ENCODE peak calls at places on chromosomes 4 and X, in five cellular contexts. Y is heart right ventricle, M is cardiac muscle cell, C is thyroid gland, P is PC-9. R is an unnamed sample.

GRCh38 chr4:183181081-183181480 is 82.0 kb downstream of the WWC2 start:
- DNase-seq in Y (no peak), P (no peak), C (no peak), M (no peak), R (no peak)

GRCh38 chr4:53558061-53558801 is 33.1 kb downstream of the LNX1 start:
- DNase-seq in C (no peak), Y (no peak), M (peak), P (no peak), R (peak)

GRCh38 chr4:169272265-169272886 is 1.6 kb upstream of the SH3RF1 start:
- DNase-seq in Y (no peak), P (peak), C (no peak), M (peak), R (peak)

GRCh38 chr4:15677507-15677988 is 4.1 kb upstream of the FAM200B start:
- DNase-seq in M (peak), Y (no peak), P (peak), C (no peak), R (peak)

GRCh38 chr4:53688186-53688790 is 97.0 kb upstream of the LNX1 start:
- DNase-seq in C (no peak), Y (no peak), P (no peak), M (peak), R (peak)

GRCh38 chr4:6939761-6940743 is 30.4 kb downstream of the TBC1D14 start:
- DNase-seq in P (no peak), Y (no peak), C (no peak), M (no peak), R (no peak)

GRCh38 chrX:49878834-49879655 is at the start of gene USP27X:
- DNase-seq in M (peak), P (peak), Y (peak), C (peak), R (peak)

GRCh38 chr4:165060938-165061337 is 7.3 kb downstream of the TRIM75 start:
- DNase-seq in C (no peak), M (no peak), Y (no peak), P (no peak), R (peak)

GRCh38 chr4:145289403-145290076 is 109.2 kb upstream of the OTUD4 start:
- DNase-seq in C (no peak), P (no peak), Y (no peak), M (peak), R (no peak)

GRCh38 chrX:555589-556220 is 74.9 kb upstream of the SHOX start:
- DNase-seq in C (no peak), P (no peak), Y (no peak), M (no peak), R (no peak)

GRCh38 chr4:15778191-15778741 is at the start of gene CD38:
- DNase-seq in Y (peak), C (peak), M (peak), P (no peak), R (no peak)

GRCh38 chrX:69133561-69134542 is 31.4 kb downstream of the PJA1 start:
- DNase-seq in Y (peak), C (peak), M (peak), P (peak), R (peak)

GRCh38 chr4:184994010-184994622 is 24.2 kb upstream of the HELT start:
- DNase-seq in M (no peak), Y (no peak), P (no peak), C (no peak), R (no peak)

GRCh38 chr4:68271851-68272756 is 26.6 kb upstream of the TMPRSS11B start:
- DNase-seq in M (peak), P (no peak), C (no peak), Y (no peak), R (no peak)

GRCh38 chrX:151901821-151902220 is 10.9 kb upstream of the MAGEA4 start:
- DNase-seq in P (no peak), Y (no peak), C (no peak), M (no peak), R (no peak)

GRCh38 chrX:120794525-120794975 is 81.1 kb downstream of the CT47B1 start:
- DNase-seq in P (no peak), Y (peak), C (no peak), M (peak), R (peak)

GRCh38 chr4:141543176-141543575 is 93.2 kb upstream of the IL15 start:
- DNase-seq in P (no peak), C (no peak), Y (no peak), M (no peak), R (no peak)

GRCh38 chr4:182189107-182189878 is 53.9 kb upstream of the TENM3 start:
- DNase-seq in Y (no peak), M (peak), P (no peak), C (no peak), R (peak)

GRCh38 chr4:164440196-164440595 is 313.7 kb upstream of the SMIM31 start:
- DNase-seq in C (no peak), P (peak), M (no peak), Y (no peak), R (peak)

GRCh38 chr4:43411226-43411625 is 518.7 kb downstream of the GRXCR1 start:
- DNase-seq in C (no peak), P (no peak), Y (no peak), M (no peak), R (no peak)

GRCh38 chr4:139552506-139552905 is 3.5 kb downstream of the SETD7 start:
- DNase-seq in Y (no peak), C (no peak), P (no peak), M (peak), R (no peak)

DNA sequence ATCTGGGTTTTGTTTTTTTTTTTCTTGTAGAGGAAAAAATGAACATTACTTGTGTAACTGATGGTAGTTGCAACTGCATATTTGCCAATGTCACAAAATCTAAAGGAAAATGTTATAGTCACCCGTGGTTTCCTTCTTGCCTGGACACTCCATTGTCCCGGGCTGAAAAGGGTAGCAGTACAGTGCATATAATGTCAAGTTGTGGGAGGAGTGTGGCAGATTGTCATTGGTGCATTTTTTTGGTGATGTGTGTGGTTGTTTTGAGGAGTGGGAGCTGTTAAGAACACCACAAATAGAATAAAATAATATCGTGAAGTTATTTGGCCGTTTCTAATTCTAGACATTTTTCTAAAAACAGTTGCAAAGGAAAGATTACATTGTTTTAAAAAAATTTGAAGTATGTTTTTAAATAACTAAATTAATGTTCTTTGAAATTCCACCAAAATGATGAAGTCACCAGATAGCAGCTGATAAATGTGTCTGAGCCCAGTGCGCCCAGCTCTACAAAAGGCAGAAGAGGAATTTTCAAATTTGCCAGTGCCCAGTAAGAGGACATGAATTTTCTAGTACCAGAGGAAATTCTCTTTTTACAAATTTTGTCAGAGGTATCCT is 1.3 kb downstream of the PKD2 start:
- DNase-seq in P (no peak), M (peak), C (no peak), Y (no peak), R (no peak)
- H3K27ac ChIP-seq in P (no peak), M (no peak), C (peak), Y (peak), R (peak)

GRCh38 chrX:135086197-135086854 is 34.0 kb downstream of the ETDB start:
- DNase-seq in C (peak), M (peak), Y (peak), P (peak), R (peak)
- TF ChIP-seq CTCF in C (peak), M (peak), Y (peak), P (peak), R (peak)

DNA sequence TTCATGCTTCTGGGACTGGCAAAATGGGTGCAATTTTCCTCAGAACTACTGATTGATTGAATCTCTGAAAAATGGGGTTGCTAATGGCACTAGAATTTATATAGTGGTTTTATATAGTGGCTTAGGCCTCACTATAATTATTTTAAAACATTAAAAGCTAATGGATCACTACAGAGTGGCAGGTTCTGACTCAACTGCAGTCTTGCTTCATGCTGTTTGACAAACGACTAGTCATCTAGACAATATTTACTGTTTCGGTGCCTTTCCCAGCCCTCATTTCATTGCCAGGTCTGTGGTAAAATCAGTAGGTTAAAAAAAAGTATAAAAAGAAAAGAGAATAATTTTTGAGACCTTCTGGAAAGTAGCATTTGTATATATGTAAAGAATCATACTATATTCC is 352.8 kb upstream of the ATOH1 start:
- DNase-seq in Y (no peak), P (no peak), M (no peak), C (no peak), R (no peak)
- H3K27ac ChIP-seq in Y (no peak), P (no peak), M (no peak), C (no peak), R (no peak)

GRCh38 chr4:116796022-116796421 is 289.4 kb downstream of the TRAM1L1 start:
- DNase-seq in M (no peak), Y (no peak), C (no peak), P (no peak), R (peak)
- TF ChIP-seq CTCF in M (no peak), Y (no peak), C (no peak), P (no peak), R (no peak)

GRCh38 chr4:11805837-11806236 is 377.1 kb upstream of the HS3ST1 start:
- DNase-seq in C (no peak), Y (no peak), P (no peak), M (peak), R (no peak)
- H3K27ac ChIP-seq in C (no peak), Y (no peak), P (no peak), M (no peak), R (no peak)

DNA sequence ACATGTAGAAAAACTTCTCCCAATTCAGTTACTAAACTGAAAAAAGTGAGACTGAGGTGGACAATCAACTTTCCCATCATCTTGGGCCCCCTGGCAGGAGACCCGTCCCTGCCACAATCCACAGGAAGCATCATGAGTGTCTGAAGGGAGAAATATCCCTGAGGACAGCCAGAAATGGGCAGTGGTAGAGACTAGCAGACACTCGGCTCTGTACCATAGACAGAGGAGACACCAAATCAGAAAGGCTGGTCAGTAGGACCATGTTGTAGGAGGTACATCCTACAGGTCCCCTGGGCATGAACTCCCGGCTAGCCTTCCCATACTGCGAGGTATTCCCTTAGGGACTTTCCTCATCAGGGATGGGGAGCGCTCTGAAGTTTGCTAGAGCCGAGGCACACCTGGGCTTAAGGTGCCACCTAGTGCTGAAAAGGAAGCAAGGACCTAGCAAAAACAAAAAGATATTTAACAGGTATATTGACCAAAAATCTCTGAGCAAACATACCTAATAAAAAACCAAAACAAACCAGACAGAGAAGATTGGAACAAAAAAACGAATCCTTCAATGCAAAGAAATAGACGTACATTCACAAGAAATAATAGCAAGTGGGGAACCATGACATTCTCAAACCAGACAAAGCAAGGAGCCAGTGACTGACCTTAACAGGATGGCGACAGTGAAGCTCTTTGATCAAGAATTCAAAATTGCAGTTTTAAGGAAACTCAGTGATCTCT is 55.6 kb downstream of the HAUS3 start:
- DNase-seq in C (peak), P (peak), Y (no peak), M (peak), R (peak)
- TF ChIP-seq CTCF in C (peak), P (peak), Y (no peak), M (peak), R (peak)

DNA sequence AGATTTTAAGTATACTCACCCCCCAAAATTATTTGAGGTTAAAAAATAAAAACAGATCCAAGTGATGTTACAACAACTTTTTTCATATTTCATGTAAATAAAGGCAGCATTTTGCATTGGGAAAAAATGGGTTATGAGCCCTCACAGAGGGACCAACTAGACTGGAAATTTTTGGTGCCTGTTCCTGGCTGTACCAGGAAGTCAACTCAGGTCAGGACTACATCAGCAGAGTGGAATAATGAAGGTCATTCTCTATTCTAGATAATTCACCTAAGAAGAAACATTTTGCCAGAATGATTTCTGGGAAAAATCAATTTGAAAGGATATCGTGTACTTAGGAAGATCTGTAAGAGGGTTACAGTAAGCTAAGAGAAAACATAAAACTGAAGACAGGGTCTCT is 66.8 kb downstream of the CORIN start:
- DNase-seq in Y (no peak), M (no peak), P (no peak), C (no peak), R (no peak)
- H3K27ac ChIP-seq in Y (peak), M (peak), P (no peak), C (no peak), R (no peak)

GRCh38 chr4:78310732-78311100 is 240.9 kb upstream of the ANXA3 start:
- DNase-seq in P (no peak), M (no peak), Y (no peak), C (no peak), R (no peak)

GRCh38 chr4:78310056-78310731 is 241.4 kb upstream of the ANXA3 start:
- DNase-seq in Y (no peak), C (no peak), M (peak), P (no peak), R (no peak)

GRCh38 chr4:78309352-78309751 is 242.2 kb upstream of the ANXA3 start:
- DNase-seq in M (no peak), P (no peak), Y (no peak), C (no peak), R (no peak)

GRCh38 chr4:78312989-78313753 is 238.4 kb upstream of the ANXA3 start:
- DNase-seq in P (no peak), Y (no peak), M (peak), C (no peak), R (no peak)

DNA sequence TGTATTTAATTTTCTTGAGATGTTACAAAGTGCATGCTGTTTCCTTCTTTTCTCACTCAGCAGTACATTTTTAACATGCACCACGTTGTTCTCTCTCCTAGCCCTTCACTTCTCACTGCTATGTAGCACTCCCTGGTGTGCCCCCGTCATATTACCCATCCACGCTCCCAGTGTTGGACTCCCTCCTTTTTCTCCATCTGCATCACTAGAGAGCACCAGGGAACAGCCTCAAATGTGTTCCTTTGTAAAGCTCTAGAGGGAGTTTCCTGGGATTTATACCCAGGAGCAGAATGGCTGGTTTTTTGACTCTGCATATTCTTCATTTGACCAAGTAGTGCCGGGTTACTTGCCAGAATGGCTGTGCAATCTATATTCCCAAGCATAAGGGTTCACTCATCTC is 240.3 kb upstream of the ANXA3 start:
- DNase-seq in P (no peak), Y (no peak), C (no peak), M (no peak), R (no peak)
- TF ChIP-seq CTCF in P (no peak), Y (no peak), C (no peak), M (no peak), R (peak)

R was measured in foreskin keratinocyte.